ENCODE peak calls at places on chromosomes 13 and 19, in nine cellular contexts. One of them, this sample, is unnamed.

GRCh38 chr13:110555601-110556223 is 5.8 kb downstream of the RAB20 start:
- DNase-seq in suprapubic skin: no peak
- DNase-seq in lung: peak
- DNase-seq in progenitor cell of endocrine pancreas: no peak
- DNase-seq in AG04449: no peak
- DNase-seq in fibroblast of the aortic adventitia: no peak
- DNase-seq in upper lobe of left lung: no peak
- DNase-seq in choroid plexus epithelial cell: no peak
- DNase-seq in mucosa of descending colon: no peak
- DNase-seq in this sample: no peak

GRCh38 chr13:52617070-52618060 is 24.9 kb upstream of the HNRNPA1L2 start:
- DNase-seq in progenitor cell of endocrine pancreas: peak
- DNase-seq in AG04449: peak
- DNase-seq in fibroblast of the aortic adventitia: peak
- DNase-seq in lung: peak
- DNase-seq in suprapubic skin: peak
- DNase-seq in upper lobe of left lung: peak
- DNase-seq in choroid plexus epithelial cell: peak
- DNase-seq in mucosa of descending colon: peak
- DNase-seq in this sample: peak

GRCh38 chr19:52397310-52398090 is at the start of gene ZNF528:
- DNase-seq in AG04449: peak
- DNase-seq in suprapubic skin: peak
- DNase-seq in upper lobe of left lung: peak
- DNase-seq in choroid plexus epithelial cell: peak
- DNase-seq in lung: peak
- DNase-seq in fibroblast of the aortic adventitia: peak
- DNase-seq in mucosa of descending colon: peak
- DNase-seq in progenitor cell of endocrine pancreas: peak
- DNase-seq in this sample: no peak

GRCh38 chr19:47446534-47447469 is 24.9 kb downstream of the SLC8A2 start:
- DNase-seq in choroid plexus epithelial cell: no peak
- DNase-seq in lung: peak
- DNase-seq in AG04449: no peak
- DNase-seq in fibroblast of the aortic adventitia: no peak
- DNase-seq in mucosa of descending colon: peak
- DNase-seq in suprapubic skin: no peak
- DNase-seq in progenitor cell of endocrine pancreas: no peak
- DNase-seq in upper lobe of left lung: peak
- DNase-seq in this sample: no peak

GRCh38 chr13:50574731-50575130 is 268.8 kb downstream of the DLEU7 start:
- DNase-seq in upper lobe of left lung: no peak
- DNase-seq in AG04449: peak
- DNase-seq in fibroblast of the aortic adventitia: peak
- DNase-seq in choroid plexus epithelial cell: peak
- DNase-seq in suprapubic skin: no peak
- DNase-seq in progenitor cell of endocrine pancreas: no peak
- DNase-seq in mucosa of descending colon: no peak
- DNase-seq in lung: no peak
- DNase-seq in this sample: no peak

GRCh38 chr13:93859666-93860065 is 619.8 kb downstream of the DCT start:
- DNase-seq in AG04449: no peak
- DNase-seq in choroid plexus epithelial cell: peak
- DNase-seq in suprapubic skin: no peak
- DNase-seq in upper lobe of left lung: no peak
- DNase-seq in lung: no peak
- DNase-seq in progenitor cell of endocrine pancreas: no peak
- DNase-seq in mucosa of descending colon: no peak
- DNase-seq in fibroblast of the aortic adventitia: no peak
- DNase-seq in this sample: no peak

GRCh38 chr13:94061316-94061715 is 418.2 kb downstream of the DCT start:
- DNase-seq in AG04449: no peak
- DNase-seq in upper lobe of left lung: no peak
- DNase-seq in choroid plexus epithelial cell: peak
- DNase-seq in fibroblast of the aortic adventitia: peak
- DNase-seq in lung: no peak
- DNase-seq in suprapubic skin: no peak
- DNase-seq in progenitor cell of endocrine pancreas: no peak
- DNase-seq in mucosa of descending colon: no peak
- DNase-seq in this sample: no peak

GRCh38 chr19:13689050-13689449 is 75.3 kb upstream of the MRI1 start:
- DNase-seq in choroid plexus epithelial cell: peak
- DNase-seq in progenitor cell of endocrine pancreas: no peak
- DNase-seq in mucosa of descending colon: no peak
- DNase-seq in fibroblast of the aortic adventitia: peak
- DNase-seq in lung: no peak
- DNase-seq in suprapubic skin: no peak
- DNase-seq in AG04449: no peak
- DNase-seq in upper lobe of left lung: no peak
- DNase-seq in this sample: peak

GRCh38 chr13:74134777-74135305 is 637 bp upstream of the KLF12 start:
- DNase-seq in AG04449: no peak
- DNase-seq in lung: peak
- DNase-seq in fibroblast of the aortic adventitia: no peak
- DNase-seq in progenitor cell of endocrine pancreas: peak
- DNase-seq in choroid plexus epithelial cell: no peak
- DNase-seq in mucosa of descending colon: peak
- DNase-seq in suprapubic skin: no peak
- DNase-seq in upper lobe of left lung: peak
- DNase-seq in this sample: peak

GRCh38 chr19:4800591-4801081 is 9.1 kb downstream of the FEM1A start:
- DNase-seq in fibroblast of the aortic adventitia: no peak
- DNase-seq in lung: peak
- DNase-seq in mucosa of descending colon: no peak
- DNase-seq in progenitor cell of endocrine pancreas: no peak
- DNase-seq in choroid plexus epithelial cell: no peak
- DNase-seq in suprapubic skin: peak
- DNase-seq in AG04449: no peak
- DNase-seq in upper lobe of left lung: peak
- DNase-seq in this sample: peak

GRCh38 chr19:48815870-48816501 is 5.2 kb upstream of the BCAT2 start:
- DNase-seq in mucosa of descending colon: no peak
- DNase-seq in choroid plexus epithelial cell: peak
- DNase-seq in lung: no peak
- DNase-seq in AG04449: no peak
- DNase-seq in upper lobe of left lung: no peak
- DNase-seq in progenitor cell of endocrine pancreas: no peak
- DNase-seq in fibroblast of the aortic adventitia: no peak
- DNase-seq in suprapubic skin: no peak
- DNase-seq in this sample: peak

GRCh38 chr13:29472317-29472961 is 123.0 kb downstream of the SLC7A1 start:
- DNase-seq in suprapubic skin: no peak
- DNase-seq in progenitor cell of endocrine pancreas: peak
- DNase-seq in choroid plexus epithelial cell: peak
- DNase-seq in mucosa of descending colon: no peak
- DNase-seq in lung: no peak
- DNase-seq in upper lobe of left lung: no peak
- DNase-seq in fibroblast of the aortic adventitia: peak
- DNase-seq in AG04449: no peak
- DNase-seq in this sample: peak

GRCh38 chr13:96967248-96967745 is 27.0 kb downstream of the OXGR1 start:
- DNase-seq in suprapubic skin: no peak
- DNase-seq in progenitor cell of endocrine pancreas: no peak
- DNase-seq in mucosa of descending colon: no peak
- DNase-seq in AG04449: no peak
- DNase-seq in choroid plexus epithelial cell: peak
- DNase-seq in lung: no peak
- DNase-seq in upper lobe of left lung: no peak
- DNase-seq in fibroblast of the aortic adventitia: peak
- DNase-seq in this sample: no peak

GRCh38 chr13:96966415-96967102 is 27.7 kb downstream of the OXGR1 start:
- DNase-seq in fibroblast of the aortic adventitia: no peak
- DNase-seq in mucosa of descending colon: no peak
- DNase-seq in upper lobe of left lung: no peak
- DNase-seq in progenitor cell of endocrine pancreas: no peak
- DNase-seq in AG04449: no peak
- DNase-seq in suprapubic skin: no peak
- DNase-seq in lung: no peak
- DNase-seq in choroid plexus epithelial cell: no peak
- DNase-seq in this sample: no peak

GRCh38 chr13:96960379-96960778 is 33.9 kb downstream of the OXGR1 start:
- DNase-seq in mucosa of descending colon: no peak
- DNase-seq in suprapubic skin: no peak
- DNase-seq in progenitor cell of endocrine pancreas: no peak
- DNase-seq in lung: no peak
- DNase-seq in AG04449: no peak
- DNase-seq in upper lobe of left lung: no peak
- DNase-seq in choroid plexus epithelial cell: no peak
- DNase-seq in fibroblast of the aortic adventitia: no peak
- DNase-seq in this sample: no peak

GRCh38 chr13:96968027-96968426 is 26.2 kb downstream of the OXGR1 start:
- DNase-seq in choroid plexus epithelial cell: peak
- DNase-seq in upper lobe of left lung: no peak
- DNase-seq in fibroblast of the aortic adventitia: no peak
- DNase-seq in lung: no peak
- DNase-seq in mucosa of descending colon: no peak
- DNase-seq in progenitor cell of endocrine pancreas: no peak
- DNase-seq in AG04449: no peak
- DNase-seq in suprapubic skin: no peak
- DNase-seq in this sample: no peak

DNA sequence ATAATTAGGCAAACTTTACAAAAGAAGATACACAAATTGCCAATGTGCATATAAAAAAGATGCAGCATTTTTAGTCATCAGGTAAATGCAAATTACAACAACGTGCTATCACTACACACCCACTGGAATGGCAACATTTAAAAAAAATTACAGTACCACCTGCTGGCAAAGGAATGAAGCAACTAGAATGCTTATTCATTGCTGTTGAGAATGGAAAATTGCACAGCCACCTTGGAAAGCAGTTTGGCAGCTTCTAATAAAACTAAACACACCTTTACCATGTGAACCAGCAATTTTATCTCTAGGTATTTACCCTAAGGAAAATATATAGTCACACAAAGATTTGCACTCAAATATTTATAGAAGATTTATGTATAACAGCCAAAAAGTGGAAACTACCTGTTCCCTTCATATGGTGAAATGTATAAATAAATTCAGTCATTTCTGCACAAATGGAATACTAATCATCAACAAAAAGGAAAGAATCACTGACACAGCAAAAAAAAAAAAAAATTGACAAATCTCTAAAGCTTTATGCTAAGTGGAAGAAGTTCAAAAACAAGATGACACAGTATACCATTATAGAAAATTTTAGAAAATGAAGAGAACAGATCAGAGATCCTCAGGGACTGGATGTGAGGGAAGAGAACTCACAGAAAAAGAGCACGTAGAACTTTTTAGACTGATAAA is 30.3 kb downstream of the OXGR1 start:
- DNase-seq in lung: no peak
- DNase-seq in upper lobe of left lung: no peak
- DNase-seq in suprapubic skin: no peak
- DNase-seq in mucosa of descending colon: no peak
- DNase-seq in choroid plexus epithelial cell: peak
- DNase-seq in progenitor cell of endocrine pancreas: no peak
- DNase-seq in fibroblast of the aortic adventitia: no peak
- DNase-seq in AG04449: no peak
- DNase-seq in this sample: no peak
- TF ChIP-seq CTCF in lung: no peak
- TF ChIP-seq CTCF in upper lobe of left lung: no peak
- TF ChIP-seq CTCF in suprapubic skin: no peak
- TF ChIP-seq CTCF in mucosa of descending colon: no peak
- TF ChIP-seq CTCF in choroid plexus epithelial cell: no peak
- TF ChIP-seq CTCF in progenitor cell of endocrine pancreas: no peak
- TF ChIP-seq CTCF in fibroblast of the aortic adventitia: no peak
- TF ChIP-seq CTCF in AG04449: no peak
- TF ChIP-seq CTCF in this sample: no peak

DNA sequence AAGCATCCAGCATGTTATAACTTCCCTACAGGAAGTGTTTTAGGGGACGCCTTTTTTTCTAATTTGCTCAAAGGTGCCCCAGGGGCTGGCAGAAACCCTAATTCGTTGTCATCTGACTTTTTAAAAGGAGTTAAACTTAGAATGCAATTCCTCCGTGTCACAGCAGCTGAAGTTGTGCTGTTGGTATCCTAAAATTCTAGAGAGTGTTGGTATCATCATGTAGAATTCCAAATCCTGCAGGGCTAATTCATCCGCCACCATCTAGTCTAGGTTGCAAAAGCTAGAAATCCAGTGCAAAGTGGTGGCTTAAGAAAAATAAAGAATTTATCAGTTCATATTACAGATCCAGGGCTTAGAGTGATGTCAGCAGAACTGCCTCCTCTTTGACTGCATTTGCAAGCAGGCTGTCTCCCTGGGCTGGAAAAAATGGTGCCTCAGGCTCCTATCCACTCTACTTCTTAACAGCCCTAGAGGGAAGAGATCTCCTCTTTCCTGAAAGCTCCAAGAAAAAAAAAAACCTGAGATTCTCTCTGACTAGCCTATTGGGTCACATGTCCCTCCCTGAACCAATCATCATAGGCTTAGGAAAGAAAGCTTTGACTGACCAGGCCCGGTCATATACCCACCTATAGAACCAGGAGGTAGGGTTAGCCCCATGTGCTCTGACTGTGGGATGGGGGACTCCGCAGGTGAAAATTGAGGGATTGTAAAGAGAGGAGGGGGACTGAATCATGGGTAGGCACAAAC is 73.0 kb downstream of the MAP4K1 start:
- DNase-seq in lung: no peak
- DNase-seq in fibroblast of the aortic adventitia: peak
- DNase-seq in suprapubic skin: no peak
- DNase-seq in choroid plexus epithelial cell: peak
- DNase-seq in progenitor cell of endocrine pancreas: no peak
- DNase-seq in mucosa of descending colon: peak
- DNase-seq in upper lobe of left lung: no peak
- DNase-seq in AG04449: peak
- DNase-seq in this sample: no peak
- TF ChIP-seq CTCF in lung: no peak
- TF ChIP-seq CTCF in fibroblast of the aortic adventitia: peak
- TF ChIP-seq CTCF in suprapubic skin: peak
- TF ChIP-seq CTCF in choroid plexus epithelial cell: no peak
- TF ChIP-seq CTCF in progenitor cell of endocrine pancreas: no peak
- TF ChIP-seq CTCF in mucosa of descending colon: peak
- TF ChIP-seq CTCF in upper lobe of left lung: peak
- TF ChIP-seq CTCF in AG04449: peak
- TF ChIP-seq CTCF in this sample: peak

DNA sequence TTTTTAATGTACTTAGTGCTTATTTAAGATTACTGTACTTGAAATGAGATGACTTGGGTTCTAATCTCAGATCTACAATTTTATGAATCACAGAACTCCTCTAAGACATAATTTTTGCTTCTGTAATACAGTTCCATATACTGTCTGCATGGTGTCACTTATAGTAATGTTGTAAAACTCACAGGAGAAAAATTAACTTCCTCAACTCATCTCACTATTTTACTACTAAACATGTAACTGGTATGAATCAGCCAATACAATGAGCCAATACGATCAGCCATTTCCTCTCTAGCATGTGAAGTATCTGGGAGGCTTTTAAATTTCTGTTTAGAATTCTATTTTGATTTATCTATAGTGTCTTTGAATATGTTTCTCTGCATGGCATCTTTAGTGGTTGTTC is 85.3 kb downstream of the NHLRC3 start:
- DNase-seq in AG04449: no peak
- DNase-seq in progenitor cell of endocrine pancreas: no peak
- DNase-seq in lung: no peak
- DNase-seq in upper lobe of left lung: no peak
- DNase-seq in suprapubic skin: no peak
- DNase-seq in fibroblast of the aortic adventitia: no peak
- DNase-seq in mucosa of descending colon: no peak
- DNase-seq in choroid plexus epithelial cell: no peak
- DNase-seq in this sample: no peak
- TF ChIP-seq CTCF in AG04449: no peak
- TF ChIP-seq CTCF in progenitor cell of endocrine pancreas: no peak
- TF ChIP-seq CTCF in lung: no peak
- TF ChIP-seq CTCF in upper lobe of left lung: no peak
- TF ChIP-seq CTCF in suprapubic skin: no peak
- TF ChIP-seq CTCF in fibroblast of the aortic adventitia: no peak
- TF ChIP-seq CTCF in mucosa of descending colon: no peak
- TF ChIP-seq CTCF in choroid plexus epithelial cell: no peak
- TF ChIP-seq CTCF in this sample: no peak

GRCh38 chr19:30733826-30734550 is 361.8 kb downstream of the ZNF536 start:
- DNase-seq in choroid plexus epithelial cell: no peak
- DNase-seq in lung: no peak
- DNase-seq in fibroblast of the aortic adventitia: no peak
- DNase-seq in AG04449: no peak
- DNase-seq in suprapubic skin: no peak
- DNase-seq in mucosa of descending colon: no peak
- DNase-seq in upper lobe of left lung: no peak
- DNase-seq in progenitor cell of endocrine pancreas: no peak
- DNase-seq in this sample: no peak
- TF ChIP-seq CTCF in choroid plexus epithelial cell: peak
- TF ChIP-seq CTCF in lung: no peak
- TF ChIP-seq CTCF in fibroblast of the aortic adventitia: no peak
- TF ChIP-seq CTCF in AG04449: no peak
- TF ChIP-seq CTCF in suprapubic skin: no peak
- TF ChIP-seq CTCF in mucosa of descending colon: no peak
- TF ChIP-seq CTCF in upper lobe of left lung: no peak
- TF ChIP-seq CTCF in progenitor cell of endocrine pancreas: no peak
- TF ChIP-seq CTCF in this sample: no peak

This sample was measured in Calu3.